ENCODE peak calls at places on chromosomes 16 and 17, in five cellular contexts. S is prostate gland, U is upper lobe of left lung, I is endothelial cell of umbilical vein, Q is stomach. P is an unnamed sample.
A peak's percentile ranks its signal among the peaks of the same experiment; 100 is the strongest.

GRCh38 chr17:38619937-38620550 is 14.3 kb upstream of the SRCIN1 start:
- DNase-seq in U (no peak), S (no peak), Q (no peak), I (no peak), P (peak; percentile 25)

GRCh38 chr16:69143116-69143515 is 10.7 kb downstream of the UTP4 start:
- DNase-seq in I (no peak), Q (no peak), S (no peak), U (no peak), P (no peak)

GRCh38 chr17:27596571-27597187 is 34.3 kb upstream of the LGALS9 start:
- DNase-seq in U (no peak), S (no peak), I (no peak), Q (no peak), P (no peak)

GRCh38 chr17:48192321-48192731 is 84.8 kb downstream of the SNX11 start:
- DNase-seq in S (no peak), I (no peak), Q (no peak), U (no peak), P (no peak)

GRCh38 chr17:77959216-77959925 is 868 bp downstream of the TNRC6C start:
- DNase-seq in S (peak; percentile 11), Q (peak; percentile 35), U (no peak), I (no peak), P (no peak)

GRCh38 chr16:88867561-88868246 is 1.2 kb upstream of the PABPN1L start:
- DNase-seq in I (no peak), S (no peak), U (no peak), Q (no peak), P (no peak)

GRCh38 chr17:49964539-49965521 is 4.2 kb upstream of the DLX4 start:
- DNase-seq in S (no peak), U (no peak), I (no peak), Q (no peak), P (no peak)

GRCh38 chr17:49963277-49963625 is 5.7 kb upstream of the DLX4 start:
- DNase-seq in S (no peak), Q (no peak), I (no peak), U (no peak), P (no peak)

GRCh38 chr17:40541060-40541872 is 24.0 kb downstream of the CCR7 start:
- DNase-seq in U (no peak), I (no peak), Q (no peak), S (no peak), P (peak; percentile 68)

GRCh38 chr17:42618442-42619150 is 9.1 kb downstream of the TUBG1 start:
- DNase-seq in I (no peak), Q (peak; percentile 86), S (peak; percentile 63), U (peak; percentile 73), P (no peak)

GRCh38 chr17:75605790-75606189 is 18.2 kb downstream of the MYO15B start:
- DNase-seq in S (no peak), U (no peak), I (no peak), Q (no peak), P (no peak)

GRCh38 chr17:61584266-61584665 is 6.8 kb downstream of the NACA2 start:
- DNase-seq in U (no peak), I (no peak), S (no peak), Q (no peak), P (no peak)

GRCh38 chr17:2262146-2262587 is 41.4 kb downstream of the SMG6 start:
- DNase-seq in I (no peak), Q (no peak), S (no peak), U (no peak), P (no peak)

GRCh38 chr16:16163571-16163970 is 59.7 kb downstream of the ABCC6 start:
- DNase-seq in Q (no peak), I (no peak), U (no peak), S (no peak), P (no peak)

GRCh38 chr17:7240375-7240774 is 1.1 kb upstream of the PHF23 start:
- DNase-seq in I (no peak), S (no peak), Q (no peak), U (no peak), P (no peak)

GRCh38 chr16:89155851-89156739 is 15.5 kb upstream of the CDH15 start:
- DNase-seq in S (no peak), I (no peak), U (no peak), Q (peak; percentile 32), P (no peak)

GRCh38 chr17:55304171-55304859 is 39.6 kb downstream of the HLF start:
- DNase-seq in I (no peak), S (no peak), U (no peak), Q (no peak), P (no peak)

GRCh38 chr16:88381820-88382451 is 823 bp upstream of the ZNF469 start:
- DNase-seq in Q (no peak), I (no peak), U (peak; percentile 69), S (no peak), P (peak; percentile 60)

GRCh38 chr17:28125530-28126382 is 83.3 kb downstream of the NLK start:
- DNase-seq in I (no peak), Q (no peak), U (no peak), S (no peak), P (no peak)

DNA sequence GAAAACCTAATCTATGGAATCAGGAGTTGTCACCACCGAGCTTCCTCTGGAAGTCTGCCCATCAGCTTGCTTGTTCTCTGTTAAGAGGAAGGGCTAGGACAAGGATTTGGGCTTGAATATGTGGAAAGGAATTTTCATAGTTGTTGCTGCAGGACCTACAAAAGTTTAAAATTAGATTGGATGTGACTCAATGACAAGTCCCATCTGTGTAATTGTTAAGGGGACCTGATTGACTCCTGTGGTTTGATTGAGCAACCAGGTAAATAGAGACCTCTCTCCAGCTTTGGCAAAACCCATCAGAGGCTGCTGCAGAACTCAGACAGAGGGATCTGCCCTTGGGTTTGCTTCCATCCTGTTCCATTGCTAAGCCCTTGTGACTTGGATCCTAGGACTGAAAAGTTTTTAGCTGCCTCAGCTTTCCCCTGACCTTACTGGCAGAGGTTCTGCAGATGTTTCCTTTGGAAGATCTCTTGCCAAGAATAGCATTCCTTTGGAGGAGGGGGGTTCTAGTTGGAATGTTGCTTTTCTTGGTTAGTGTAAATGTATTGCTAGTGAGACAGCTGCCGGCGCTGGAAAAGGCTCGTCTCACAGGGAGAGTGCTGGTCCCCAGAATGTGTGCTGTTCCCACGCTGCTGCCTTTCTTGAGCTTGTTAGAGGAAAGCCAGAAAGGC is 50.0 kb downstream of the SF3B3 start:
- DNase-seq in S (peak; percentile 52), U (peak; percentile 50), Q (no peak), I (peak; percentile 99), P (peak; percentile 83)
- H3K4me1 ChIP-seq in S (no peaks in the 10 kb centered on the region), U (peaks cover 60% of the 10 kb centered on the region), Q (peaks cover 5% of the 10 kb centered on the region), I (peaks cover 67% of the 10 kb centered on the region), P (peaks cover 40% of the 10 kb centered on the region)

DNA sequence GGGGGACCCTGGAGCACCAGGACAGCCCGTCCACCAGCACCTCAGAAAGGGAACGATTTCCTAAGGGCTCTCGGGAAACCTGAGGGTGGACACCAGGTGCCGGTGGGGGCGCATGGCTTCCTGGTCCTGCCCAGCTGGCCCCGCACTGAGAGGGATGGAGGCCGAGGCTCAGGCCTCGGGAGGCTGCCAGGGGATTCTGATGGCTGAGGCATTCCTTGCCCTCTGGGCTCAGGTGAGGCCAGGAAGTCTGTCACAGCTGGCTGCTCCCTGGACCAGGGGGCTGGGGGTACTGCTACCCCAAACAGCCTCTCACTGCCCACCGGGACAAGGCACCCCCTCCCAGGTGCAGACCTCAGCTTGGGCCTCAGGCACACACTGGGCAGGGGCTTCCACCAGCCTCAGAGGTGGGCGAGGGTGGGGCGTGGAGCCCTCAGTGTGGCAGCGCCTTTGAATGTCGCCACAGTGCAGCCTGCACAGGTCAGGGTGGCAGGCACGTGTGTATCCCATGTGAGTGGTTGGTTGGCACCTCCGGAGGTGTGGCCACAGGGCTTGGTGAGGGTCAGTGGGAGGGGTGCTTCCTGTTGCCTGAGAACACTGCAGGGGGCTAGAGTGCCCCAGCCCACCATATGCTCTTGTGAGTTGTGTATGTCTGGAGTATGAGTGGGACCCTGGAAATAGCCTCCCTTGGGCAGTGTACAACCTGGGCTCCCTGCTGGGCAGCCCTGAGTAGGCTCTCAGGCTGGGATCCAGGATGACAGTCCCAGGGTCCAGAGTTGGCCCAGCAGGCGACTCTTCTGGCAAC is 3.9 kb upstream of the FSCN2 start:
- DNase-seq in U (no peak), Q (no peak), S (no peak), I (no peak), P (no peak)
- TF ChIP-seq POLR2AphosphoS5 in U (no peak), Q (no peak), S (no peak), I (no peak), P (no peak)

DNA sequence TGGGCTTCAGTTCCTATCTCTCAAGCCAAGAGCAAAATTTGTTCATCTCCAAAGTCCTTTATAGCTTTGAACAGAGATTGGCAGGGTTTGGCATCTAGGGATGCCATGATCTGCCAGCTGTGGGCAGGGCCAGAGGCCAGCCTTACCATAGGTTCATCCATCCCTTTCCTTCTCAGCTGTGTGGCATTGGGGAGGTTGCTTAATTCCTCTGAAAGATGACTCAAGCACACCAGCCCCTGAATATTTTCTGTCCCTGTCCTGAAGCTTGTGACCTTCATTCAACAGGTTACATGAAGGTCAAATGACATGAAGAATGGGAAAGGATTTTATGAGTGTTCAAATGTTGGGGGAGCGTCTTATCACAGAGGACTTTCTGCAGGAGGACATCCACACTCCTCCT is 3.4 kb downstream of the MT1G start:
- DNase-seq in S (no peak), Q (no peak), I (no peak), U (no peak), P (no peak)
- H3K27me3 ChIP-seq in S (no peaks in the 10 kb centered on the region), Q (peaks cover 26% of the 10 kb centered on the region), I (peaks cover 91% of the 10 kb centered on the region), U (no peaks in the 10 kb centered on the region), P (peaks cover 69% of the 10 kb centered on the region)

GRCh38 chr17:59185997-59186396 is 23.8 kb upstream of the SMG8 start:
- DNase-seq in Q (no peak), I (no peak), U (no peak), S (no peak), P (no peak)
- H3K4me1 ChIP-seq in Q (no peaks in the 10 kb centered on the region), I (no peaks in the 10 kb centered on the region), U (no peaks in the 10 kb centered on the region), S (no peaks in the 10 kb centered on the region), P (no peaks in the 10 kb centered on the region)

GRCh38 chr16:11677451-11677951 is 9.2 kb downstream of the SNN start:
- DNase-seq in U (no peak), S (no peak), I (no peak), Q (no peak), P (peak; percentile 54)

GRCh38 chr16:11679250-11679649 is 11.0 kb downstream of the SNN start:
- DNase-seq in I (no peak), S (no peak), U (no peak), Q (no peak), P (peak; percentile 80)

GRCh38 chr16:11676799-11677198 is 8.5 kb downstream of the SNN start:
- DNase-seq in I (no peak), U (no peak), S (peak; percentile 76), Q (no peak), P (peak; percentile 60)

GRCh38 chr16:11679941-11680911 is 12.0 kb downstream of the SNN start:
- DNase-seq in S (no peak), I (no peak), Q (no peak), U (no peak), P (peak; percentile 33)

DNA sequence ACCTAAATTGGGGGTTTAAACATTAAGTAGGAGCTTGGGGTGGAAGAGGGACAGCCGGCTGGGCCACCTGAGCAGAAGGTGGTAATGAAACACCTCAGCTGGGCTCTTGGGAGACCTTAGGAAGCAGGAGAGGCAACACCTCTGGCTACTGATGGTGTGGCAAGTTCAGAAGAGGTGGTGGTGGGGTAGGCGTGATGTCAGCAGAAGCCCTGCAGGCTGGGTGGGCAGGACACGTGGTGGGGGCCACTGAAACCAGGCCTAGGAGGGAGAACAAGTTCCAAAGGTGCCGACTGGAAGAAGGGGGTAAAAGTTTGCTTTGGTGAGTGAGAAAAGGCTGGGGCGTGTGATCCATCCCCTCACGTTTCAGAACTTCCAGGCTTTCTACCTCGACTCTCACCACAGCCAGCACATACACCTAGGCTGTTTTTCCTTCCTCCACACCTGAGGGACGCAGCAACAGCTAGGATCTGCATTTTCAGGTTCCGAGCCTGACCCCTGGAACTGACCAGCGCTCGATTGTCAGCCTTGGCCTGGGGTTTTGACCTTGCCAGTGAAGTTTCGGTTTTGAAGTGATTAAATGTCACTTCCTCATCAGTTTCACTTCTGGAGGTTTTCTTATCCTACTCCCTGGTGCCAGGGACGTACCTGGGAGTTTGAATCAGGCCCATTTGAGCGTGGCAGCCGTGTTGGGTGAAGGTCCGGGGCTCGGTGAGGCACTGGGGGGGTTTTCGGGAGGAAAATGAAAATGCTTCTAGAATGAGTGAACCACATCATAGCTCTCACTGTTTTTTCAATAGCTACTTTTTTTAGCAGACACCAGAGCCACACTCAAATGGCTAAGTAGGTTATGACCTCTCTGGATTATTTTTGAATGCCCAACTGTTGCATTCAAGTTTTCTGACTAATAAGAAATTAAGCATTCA is 10.0 kb downstream of the SNN start:
- DNase-seq in I (no peak), Q (no peak), U (no peak), S (no peak), P (peak; percentile 57)
- TF ChIP-seq POLR2AphosphoS5 in I (no peak), Q (no peak), U (no peak), S (no peak), P (no peak)